ENCODE peak calls at places on chromosomes 11 and 22, in seven cellular contexts. S, T, F, C, R, N and W are unnamed samples.

GRCh38 chr11:2779499-2779980 is 79.7 kb upstream of the KCNQ1OT1 start:
- DNase-seq in C (no peak), N (no peak), F (no peak), T (no peak), S (no peak), R (no peak), W (peak)

GRCh38 chr11:35039076-35039475 is 99.9 kb upstream of the CD44 start:
- DNase-seq in T (no peak), F (no peak), S (no peak), N (no peak), R (no peak), C (no peak), W (no peak)

GRCh38 chr11:22192642-22193347 is at the start of gene ANO5:
- DNase-seq in C (peak), S (no peak), R (peak), F (peak), N (peak), T (peak), W (peak)

GRCh38 chr11:28760676-28761390 is 652.6 kb downstream of the METTL15 start:
- DNase-seq in S (no peak), F (no peak), C (no peak), N (peak), T (no peak), R (no peak), W (no peak)

GRCh38 chr11:57874981-57875380 is 113.4 kb downstream of the CTNND1 start:
- DNase-seq in S (no peak), R (no peak), F (no peak), N (no peak), T (no peak), C (no peak), W (no peak)

GRCh38 chr11:8719260-8720190 is 36.9 kb downstream of the RPL27A start:
- DNase-seq in F (peak), C (peak), T (no peak), R (peak), S (no peak), N (peak), W (no peak)

GRCh38 chr22:47534150-47535133 is 772.0 kb downstream of the TBC1D22A start:
- DNase-seq in N (no peak), T (no peak), R (no peak), S (no peak), C (no peak), F (no peak), W (no peak)

GRCh38 chr22:37362618-37363017 is 64.7 kb downstream of the ELFN2 start:
- DNase-seq in F (no peak), T (no peak), N (no peak), R (no peak), C (no peak), S (no peak), W (no peak)

GRCh38 chr11:64448599-64449380 is 89.8 kb downstream of the RPS6KA4 start:
- DNase-seq in N (peak), C (peak), T (peak), R (peak), S (no peak), F (peak), W (peak)

GRCh38 chr22:32409977-32410376 is 2.1 kb downstream of the RTCB start:
- DNase-seq in F (no peak), T (no peak), C (no peak), S (no peak), N (no peak), R (peak), W (no peak)

GRCh38 chr22:26174280-26174679 is 5.0 kb downstream of the SEZ6L start:
- DNase-seq in F (no peak), N (no peak), R (no peak), C (no peak), S (no peak), T (no peak), W (no peak)

GRCh38 chr11:1829039-1829820 is 5.6 kb upstream of the SYT8 start:
- DNase-seq in N (peak), T (no peak), S (no peak), F (peak), R (no peak), C (peak), W (peak)

GRCh38 chr22:44132724-44133123 is 48.0 kb upstream of the PARVG start:
- DNase-seq in T (no peak), R (no peak), S (no peak), C (no peak), F (no peak), N (no peak), W (no peak)

GRCh38 chr11:94455861-94456260 is 37.8 kb downstream of the MRE11 start:
- DNase-seq in C (peak), S (no peak), T (no peak), N (no peak), F (no peak), R (no peak), W (no peak)

GRCh38 chr11:2670541-2671100 is 29.2 kb downstream of the KCNQ1OT1 start:
- DNase-seq in N (no peak), S (no peak), C (no peak), F (no peak), T (no peak), R (no peak), W (peak)

GRCh38 chr22:38468761-38469305 is 937 bp downstream of the KDELR3 start:
- DNase-seq in F (no peak), N (no peak), S (no peak), C (no peak), T (no peak), R (no peak), W (no peak)

GRCh38 chr22:28006271-28006670 is 87.2 kb upstream of the PITPNB start:
- DNase-seq in T (no peak), R (no peak), C (no peak), S (no peak), N (peak), F (no peak), W (no peak)
- TF ChIP-seq CTCF in T (no peak), R (no peak), C (no peak), S (no peak), N (no peak), F (no peak), W (no peak)

DNA sequence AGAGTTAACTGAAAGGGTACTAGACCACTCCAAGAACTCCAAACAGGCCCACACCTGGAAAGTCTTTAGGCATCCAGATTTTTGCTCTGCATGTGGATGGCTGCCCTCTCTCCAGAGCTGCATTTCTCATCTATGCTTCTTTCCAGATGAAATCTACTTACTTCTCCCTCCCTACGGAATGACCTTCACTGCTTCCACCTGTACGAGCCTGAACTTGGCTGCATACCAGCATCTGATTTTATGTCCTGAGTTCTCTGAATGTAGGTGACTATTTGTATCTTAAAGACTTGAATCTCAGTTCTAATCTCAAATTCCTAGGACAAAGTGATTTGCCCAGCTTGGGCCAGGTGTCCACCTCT is 13.3 kb downstream of the CELF1 start:
- DNase-seq in N (no peak), T (no peak), S (no peak), C (no peak), F (no peak), R (no peak), W (no peak)
- TF ChIP-seq CTCF in N (no peak), T (peak), S (no peak), C (no peak), F (no peak), R (no peak), W (no peak)

GRCh38 chr11:17838102-17838501 is 103.5 kb downstream of the KCNC1 start:
- DNase-seq in N (no peak), R (no peak), S (no peak), C (no peak), F (no peak), T (no peak), W (no peak)
- TF ChIP-seq CTCF in N (no peak), R (no peak), S (no peak), C (no peak), F (no peak), T (no peak), W (no peak)

GRCh38 chr11:36090351-36091245 is 146.7 kb downstream of the LDLRAD3 start:
- DNase-seq in N (no peak), R (no peak), T (no peak), S (no peak), F (no peak), C (no peak), W (no peak)
- TF ChIP-seq CTCF in N (no peak), R (no peak), T (no peak), S (no peak), F (no peak), C (no peak), W (no peak)

DNA sequence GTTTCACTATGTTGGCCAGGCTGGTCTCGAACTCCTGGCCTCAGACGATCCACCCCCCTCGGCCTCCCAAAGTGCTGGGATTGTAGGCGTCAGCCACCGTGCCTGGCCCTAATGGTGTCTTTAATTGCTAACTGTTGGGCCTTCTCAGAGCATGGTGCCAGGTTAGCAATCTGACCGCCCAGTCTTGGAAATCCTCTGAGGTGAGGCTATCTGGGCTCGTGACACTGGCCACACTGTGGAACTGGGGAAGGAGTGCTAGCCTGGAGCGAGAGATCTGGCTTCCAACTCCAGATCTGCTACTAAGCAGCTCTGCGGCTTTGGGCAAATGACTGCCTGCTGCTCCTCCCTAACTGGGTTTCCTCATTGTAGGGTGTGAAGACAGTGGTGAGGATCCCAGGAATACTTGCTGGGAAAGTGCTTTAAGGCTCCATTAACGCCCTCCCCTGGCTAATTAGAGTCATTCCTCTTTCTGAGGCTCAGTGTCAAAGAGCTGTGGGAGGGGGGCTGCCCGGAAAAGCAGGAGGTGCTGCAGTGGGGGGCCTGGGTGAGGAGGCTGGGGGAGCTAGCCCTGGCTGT is 35.4 kb downstream of the CHRDL2 start:
- DNase-seq in S (no peak), C (no peak), F (no peak), T (no peak), N (no peak), R (no peak), W (no peak)
- TF ChIP-seq CTCF in S (no peak), C (no peak), F (no peak), T (no peak), N (no peak), R (no peak), W (no peak)

GRCh38 chr11:16195659-16196058 is 160.7 kb downstream of the SOX6 start:
- DNase-seq in S (no peak), N (peak), R (no peak), C (no peak), F (peak), T (no peak), W (no peak)

GRCh38 chr11:16191852-16192240 is 164.5 kb downstream of the SOX6 start:
- DNase-seq in C (no peak), F (no peak), N (no peak), T (no peak), S (no peak), R (no peak), W (no peak)

GRCh38 chr11:16194566-16194965 is 161.8 kb downstream of the SOX6 start:
- DNase-seq in C (no peak), R (no peak), N (peak), T (no peak), S (no peak), F (peak), W (no peak)

GRCh38 chr11:16191212-16191851 is 165.0 kb downstream of the SOX6 start:
- DNase-seq in R (peak), T (no peak), F (no peak), N (no peak), S (no peak), C (no peak), W (no peak)

DNA sequence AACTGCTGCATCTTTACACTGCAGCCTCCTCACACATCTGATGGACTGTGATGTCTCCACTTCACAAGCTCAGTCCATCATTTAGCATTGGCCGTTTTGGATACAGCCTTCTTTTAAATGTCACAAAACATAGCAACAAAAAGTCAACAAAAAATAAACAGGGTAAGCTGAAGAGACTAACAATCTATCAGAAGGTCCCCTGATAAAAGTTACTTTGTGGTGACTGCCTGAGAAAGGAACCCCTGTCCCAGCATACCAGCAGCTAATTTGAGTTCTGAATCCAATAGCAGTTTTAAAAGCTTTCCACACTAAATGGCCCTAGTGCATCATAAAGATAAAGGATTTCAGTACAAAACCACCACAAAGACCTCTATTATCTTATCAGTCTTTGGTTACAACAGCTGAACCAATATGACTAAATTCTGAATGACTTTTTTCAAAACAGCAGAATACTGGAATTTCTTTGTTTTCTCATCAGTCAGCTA is 162.4 kb downstream of the SOX6 start:
- DNase-seq in F (peak), S (no peak), C (no peak), R (no peak), N (peak), T (no peak), W (no peak)
- TF ChIP-seq CTCF in F (no peak), S (no peak), C (no peak), R (no peak), N (no peak), T (no peak), W (no peak)